ENCODE peak calls at places on chromosomes 3 and 15, in four cellular contexts. Z is HCT116, E is HepG2, S is K562. D is an unnamed sample. For H3K9me3, the result is how much of the 10 kb centered on the place peaks cover.

GRCh38 chr3:68997887-68998286 is 15.6 kb downstream of the EOGT start:
- DNase-seq in Z (no peak), E (no peak), S (no peak), D (no peak)

GRCh38 chr3:94004301-94004910 is 24.0 kb downstream of the STX19 start:
- DNase-seq in Z (peak), E (peak), S (peak), D (peak)

GRCh38 chr3:185087419-185087818 is 65.4 kb downstream of the C3orf70 start:
- DNase-seq in Z (no peak), E (no peak), S (no peak), D (no peak)

GRCh38 chr3:141486416-141486734 is 452 bp upstream of the RASA2 start:
- DNase-seq in Z (no peak), E (peak), S (no peak), D (no peak)

GRCh38 chr3:105166893-105167292 is 199.8 kb upstream of the ALCAM start:
- DNase-seq in Z (no peak), E (no peak), S (no peak), D (no peak)

GRCh38 chr15:89139613-89140499 is 51.6 kb downstream of the ABHD2 start:
- DNase-seq in Z (no peak), E (peak), S (no peak), D (no peak)

GRCh38 chr3:120908030-120908802 is at the start of gene STXBP5L:
- DNase-seq in Z (peak), E (peak), S (peak), D (no peak)

GRCh38 chr3:141797819-141798405 is 34.7 kb downstream of the GRK7 start:
- DNase-seq in Z (no peak), E (no peak), S (no peak), D (no peak)

GRCh38 chr3:134536760-134537159 is 50.9 kb downstream of the CEP63 start:
- DNase-seq in Z (no peak), E (no peak), S (no peak), D (no peak)

GRCh38 chr3:62246094-62246493 is 127.3 kb downstream of the FEZF2 start:
- DNase-seq in Z (no peak), E (no peak), S (no peak), D (no peak)

GRCh38 chr3:1892459-1892858 is 206.2 kb upstream of the CNTN4 start:
- DNase-seq in Z (no peak), E (no peak), S (no peak), D (no peak)

GRCh38 chr3:126051741-126052140 is 32.2 kb downstream of the SLC41A3 start:
- DNase-seq in Z (no peak), E (no peak), S (no peak), D (no peak)

GRCh38 chr15:84598993-84599392 is 1.8 kb upstream of the ZSCAN2 start:
- DNase-seq in Z (peak), E (peak), S (peak), D (no peak)

GRCh38 chr15:95715919-95716318 is 614.6 kb upstream of the NR2F2 start:
- DNase-seq in Z (no peak), E (no peak), S (peak), D (no peak)

GRCh38 chr3:32026583-32026982 is 45.0 kb downstream of the ZNF860 start:
- DNase-seq in Z (no peak), E (no peak), S (no peak), D (no peak)

GRCh38 chr15:29039466-29040366 is 153.9 kb downstream of the APBA2 start:
- DNase-seq in Z (no peak), E (no peak), S (no peak), D (no peak)

GRCh38 chr3:39127296-39127906 is 19.9 kb downstream of the TTC21A start:
- DNase-seq in Z (no peak), E (no peak), S (no peak), D (no peak)

GRCh38 chr3:49133226-49133951 is 539 bp upstream of the LAMB2 start:
- DNase-seq in Z (peak), E (peak), S (peak), D (no peak)

GRCh38 chr15:98719169-98719515 is 70.8 kb downstream of the IGF1R start:
- DNase-seq in Z (no peak), E (no peak), S (no peak), D (no peak)

GRCh38 chr3:187293514-187293870 is 2.0 kb upstream of the MASP1 start:
- DNase-seq in Z (no peak), E (no peak), S (no peak), D (no peak)

GRCh38 chr3:184129012-184129411 is 6.1 kb upstream of the EIF2B5 start:
- DNase-seq in Z (peak), E (peak), S (peak), D (no peak)

GRCh38 chr3:20056727-20057611 is 16.7 kb downstream of the KAT2B start:
- DNase-seq in Z (no peak), E (no peak), S (no peak), D (peak)

GRCh38 chr15:73691398-73691797 is 7.2 kb downstream of the CD276 start:
- DNase-seq in Z (no peak), E (no peak), S (peak), D (no peak)

GRCh38 chr15:68289621-68290352 is 12.2 kb downstream of the FEM1B start:
- DNase-seq in Z (no peak), E (no peak), S (no peak), D (no peak)

GRCh38 chr3:194497799-194498575 is 11.2 kb upstream of the ATP13A3 start:
- DNase-seq in Z (no peak), E (peak), S (no peak), D (no peak)

GRCh38 chr15:78216276-78217229 is 17.8 kb downstream of the ACSBG1 start:
- DNase-seq in Z (no peak), E (no peak), S (no peak), D (no peak)

GRCh38 chr15:51879555-51879954 is 50.1 kb downstream of the TMOD3 start:
- DNase-seq in Z (no peak), E (no peak), S (no peak), D (no peak)

GRCh38 chr15:40539030-40539429 is 25.8 kb downstream of the CCDC32 start:
- DNase-seq in Z (no peak), E (no peak), S (no peak), D (no peak)

GRCh38 chr3:186339180-186339912 is 22.7 kb downstream of the DGKG start:
- DNase-seq in Z (no peak), E (no peak), S (no peak), D (no peak)

GRCh38 chr3:88219138-88219792 is 69.5 kb downstream of the C3orf38 start:
- DNase-seq in Z (no peak), E (peak), S (peak), D (no peak)

GRCh38 chr15:43193710-43194109 is 8.5 kb downstream of the CCNDBP1 start:
- DNase-seq in Z (no peak), E (no peak), S (no peak), D (no peak)

GRCh38 chr3:168116279-168116678 is 20.6 kb upstream of the GOLIM4 start:
- DNase-seq in Z (no peak), E (no peak), S (peak), D (no peak)

GRCh38 chr15:65184305-65184943 is 718 bp downstream of the CLPX start:
- DNase-seq in Z (no peak), E (peak), S (peak), D (no peak)

GRCh38 chr15:80507131-80507530 is 102.9 kb downstream of the ARNT2 start:
- DNase-seq in Z (no peak), E (no peak), S (no peak), D (no peak)

DNA sequence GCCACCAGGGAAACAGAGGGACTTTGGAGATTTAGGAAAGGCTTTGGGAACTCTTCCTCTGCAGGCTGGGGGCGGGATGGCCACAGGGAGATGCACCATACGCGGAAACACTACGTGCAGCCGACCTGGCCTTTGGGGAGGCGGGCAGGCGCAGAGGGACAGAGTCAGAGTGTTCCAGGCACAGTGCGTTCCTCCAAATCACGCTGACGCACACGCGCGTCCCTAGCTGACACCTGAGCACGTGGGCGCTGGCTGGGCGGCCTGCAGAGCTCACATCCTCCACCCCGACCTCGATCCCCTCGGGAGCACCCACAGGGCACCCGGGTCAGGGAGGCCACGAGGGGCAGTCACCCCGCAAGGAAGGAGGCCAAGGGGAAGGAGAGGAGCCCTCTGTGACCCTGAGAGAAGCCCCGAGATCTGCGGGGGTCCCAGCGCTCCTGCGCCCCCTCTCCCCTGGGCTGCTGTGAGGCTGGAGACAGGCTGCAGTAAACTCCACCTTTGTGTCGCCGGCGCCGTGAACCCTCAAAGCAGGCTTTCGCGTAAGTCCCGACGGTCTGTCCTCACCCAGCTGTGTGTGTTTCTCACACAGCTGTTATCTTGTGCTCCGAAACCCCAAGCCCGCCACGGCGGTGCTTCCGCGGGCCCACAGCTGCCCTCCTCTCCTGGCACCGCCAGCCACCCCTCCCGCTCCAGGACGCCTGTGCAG is 196.3 kb downstream of the OCA2 start:
- DNase-seq in Z (no peak), E (no peak), S (no peak), D (no peak)
- H3K9me3 ChIP-seq in Z (under half), E (under half), S (under half), D (under half)

GRCh38 chr3:43320288-43320687 is 33.9 kb downstream of the SNRK start:
- DNase-seq in Z (no peak), E (no peak), S (no peak), D (no peak)

GRCh38 chr3:43316783-43317460 is 30.6 kb downstream of the SNRK start:
- DNase-seq in Z (no peak), E (peak), S (no peak), D (no peak)

GRCh38 chr3:43319794-43320193 is 33.5 kb downstream of the SNRK start:
- DNase-seq in Z (no peak), E (no peak), S (no peak), D (no peak)

GRCh38 chr3:43319364-43319763 is 33.0 kb downstream of the SNRK start:
- DNase-seq in Z (no peak), E (no peak), S (no peak), D (no peak)

DNA sequence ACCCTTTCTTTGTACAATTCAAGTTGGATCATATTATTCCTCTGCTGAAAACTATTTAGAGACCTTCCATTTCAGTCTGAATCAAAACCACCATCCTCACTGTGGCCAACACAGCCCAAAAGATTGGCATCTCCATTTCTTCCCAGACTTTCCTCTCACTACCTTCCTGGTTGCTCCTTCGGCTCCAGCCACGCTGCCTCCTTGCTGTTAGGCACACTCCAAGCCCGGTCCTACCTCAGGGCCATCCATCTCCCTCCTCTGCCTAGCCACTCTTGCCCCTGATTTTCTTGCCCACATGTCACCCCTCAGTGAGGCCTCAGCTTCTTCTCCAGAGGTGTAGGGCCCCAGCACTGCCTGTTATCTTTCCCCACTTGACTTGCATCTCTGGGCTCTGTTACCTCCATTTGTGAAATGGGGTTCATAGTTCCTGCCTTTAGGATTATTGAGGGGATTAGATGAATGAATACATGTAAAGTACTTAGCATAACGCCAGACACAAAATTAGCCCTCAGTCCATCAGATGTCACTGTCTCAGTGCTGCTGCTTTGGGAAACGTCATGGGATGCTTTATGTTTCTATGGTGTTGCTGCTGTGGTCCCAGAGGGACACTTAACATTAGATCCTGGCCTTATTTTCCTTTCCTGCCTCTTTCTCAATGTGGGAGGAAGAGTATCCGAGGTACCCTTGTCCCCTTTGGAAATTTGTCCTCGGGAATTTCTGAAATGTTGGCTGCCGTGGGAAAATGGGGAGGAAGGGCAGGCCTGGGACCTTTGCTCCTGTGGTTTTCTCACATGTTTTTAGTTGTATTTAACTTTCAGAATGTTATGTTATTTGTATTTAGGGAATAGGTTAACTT is 31.3 kb downstream of the SNRK start:
- DNase-seq in Z (no peak), E (peak), S (no peak), D (no peak)
- TF ChIP-seq TCF7L2 in Z (no peak), E (no peak), S (no peak), D (no peak)

GRCh38 chr3:55459838-55460237 is 27.3 kb downstream of the WNT5A start:
- DNase-seq in Z (no peak), E (no peak), S (no peak), D (no peak)

GRCh38 chr3:55467099-55467498 is 20.0 kb downstream of the WNT5A start:
- DNase-seq in Z (no peak), E (no peak), S (no peak), D (no peak)

GRCh38 chr3:55466526-55466925 is 20.6 kb downstream of the WNT5A start:
- DNase-seq in Z (no peak), E (no peak), S (no peak), D (no peak)

GRCh38 chr3:55458398-55458797 is 28.7 kb downstream of the WNT5A start:
- DNase-seq in Z (no peak), E (no peak), S (no peak), D (no peak)

DNA sequence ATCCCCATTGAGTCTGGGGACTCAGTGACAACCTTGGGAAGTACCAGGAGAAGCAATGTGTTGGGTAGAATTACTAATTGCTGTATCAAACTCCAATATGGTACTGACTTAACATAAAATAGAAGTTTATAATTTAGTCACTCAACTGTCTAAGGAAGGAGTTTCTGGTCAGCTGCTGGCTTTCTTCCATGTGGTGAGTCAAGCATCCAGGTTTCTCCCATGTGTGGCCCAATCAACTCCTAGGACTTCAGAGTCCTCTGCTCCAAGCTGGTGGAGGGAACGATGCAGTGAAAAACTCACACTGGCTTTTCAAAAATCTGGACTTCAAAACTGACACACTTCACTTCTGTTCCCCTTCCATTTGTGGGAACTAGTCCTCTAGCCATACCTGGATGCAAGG is 25.2 kb downstream of the WNT5A start:
- DNase-seq in Z (no peak), E (no peak), S (no peak), D (no peak)
- TF ChIP-seq SIN3A in Z (no peak), E (no peak), S (no peak), D (no peak)

GRCh38 chr15:46576611-46577010 is 941.8 kb downstream of the SQOR start:
- DNase-seq in Z (no peak), E (no peak), S (no peak), D (no peak)

GRCh38 chr15:46580487-46580886 is 945.7 kb downstream of the SQOR start:
- DNase-seq in Z (no peak), E (no peak), S (no peak), D (no peak)

DNA sequence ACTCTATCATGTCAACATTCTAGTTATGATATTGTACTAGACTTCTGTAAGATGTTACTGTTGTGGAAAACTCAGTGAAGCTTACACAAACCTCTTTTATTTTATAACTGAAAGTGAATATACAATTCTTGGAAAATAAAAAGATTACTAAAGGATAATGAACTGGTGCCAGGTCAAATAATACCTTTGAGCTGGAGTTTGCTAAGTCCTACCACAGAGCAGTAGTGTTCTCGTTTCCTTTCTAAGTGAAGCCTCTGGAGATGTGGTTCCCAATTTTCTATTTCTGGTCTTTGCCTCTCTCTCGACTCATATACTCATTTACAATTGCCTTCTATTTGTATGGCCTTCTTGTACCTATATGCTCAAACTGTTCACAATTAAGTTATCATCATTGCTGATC is 942.9 kb downstream of the SQOR start:
- DNase-seq in Z (no peak), E (no peak), S (no peak), D (no peak)
- H3K9me3 ChIP-seq in Z (under half), E (half or more), S (under half), D (under half)

GRCh38 chr3:159626598-159626997 is 362.0 kb upstream of the IL12A start:
- DNase-seq in Z (no peak), E (no peak), S (no peak), D (no peak)

GRCh38 chr3:159627634-159628033 is 361.0 kb upstream of the IL12A start:
- DNase-seq in Z (no peak), E (no peak), S (no peak), D (no peak)

GRCh38 chr3:159624616-159625015 is 364.0 kb upstream of the IL12A start:
- DNase-seq in Z (no peak), E (no peak), S (no peak), D (no peak)

GRCh38 chr3:159627229-159627628 is 361.4 kb upstream of the IL12A start:
- DNase-seq in Z (no peak), E (no peak), S (no peak), D (no peak)

GRCh38 chr3:159625594-159625993 is 363.0 kb upstream of the IL12A start:
- DNase-seq in Z (no peak), E (no peak), S (no peak), D (no peak)
- TF ChIP-seq TCF7L2 in Z (no peak), E (no peak), S (no peak), D (no peak)

GRCh38 chr3:122306622-122306953 is 18.5 kb upstream of the CSTA start:
- DNase-seq in Z (no peak), E (no peak), S (no peak), D (no peak)
- TF ChIP-seq SIN3A in Z (no peak), E (no peak), S (no peak), D (no peak)

GRCh38 chr15:69929905-69930630 is 167.6 kb downstream of the TLE3 start:
- DNase-seq in Z (no peak), E (no peak), S (no peak), D (no peak)
- H3K9me3 ChIP-seq in Z (under half), E (under half), S (under half), D (under half)

DNA sequence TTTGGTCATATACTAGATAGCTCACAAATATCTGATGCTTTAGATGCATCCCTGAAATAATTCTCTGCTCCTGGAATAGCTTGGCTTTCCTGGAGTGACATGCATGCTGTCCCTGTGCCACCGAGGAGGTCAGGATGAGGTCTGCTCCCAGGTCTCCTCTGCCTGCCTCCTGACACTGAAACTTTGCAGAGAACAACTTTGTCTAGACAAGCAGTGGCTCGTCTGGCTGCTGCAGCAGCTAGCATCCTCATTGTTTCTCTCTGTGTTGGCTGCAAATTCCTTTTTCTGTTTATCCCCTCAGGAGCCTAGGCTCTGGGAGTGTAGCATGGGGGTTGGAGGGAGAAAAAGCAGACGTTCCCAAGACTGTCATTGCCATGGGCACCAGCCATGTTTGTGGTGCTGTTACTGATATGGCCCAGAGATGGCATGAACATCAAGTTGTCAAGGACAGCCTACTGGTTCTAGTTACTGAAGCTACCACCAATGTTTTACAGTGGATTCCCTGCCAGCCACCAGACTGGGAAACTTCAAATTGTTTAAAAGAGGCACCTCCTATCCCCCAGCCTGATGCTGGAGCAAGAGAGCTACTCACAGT is 208.7 kb upstream of the LRIG1 start:
- DNase-seq in Z (no peak), E (no peak), S (no peak), D (no peak)
- TF ChIP-seq TCF7L2 in Z (no peak), E (no peak), S (no peak), D (no peak)

GRCh38 chr3:58779934-58780333 is 113.4 kb upstream of the FAM3D start:
- DNase-seq in Z (no peak), E (no peak), S (no peak), D (no peak)

DNA sequence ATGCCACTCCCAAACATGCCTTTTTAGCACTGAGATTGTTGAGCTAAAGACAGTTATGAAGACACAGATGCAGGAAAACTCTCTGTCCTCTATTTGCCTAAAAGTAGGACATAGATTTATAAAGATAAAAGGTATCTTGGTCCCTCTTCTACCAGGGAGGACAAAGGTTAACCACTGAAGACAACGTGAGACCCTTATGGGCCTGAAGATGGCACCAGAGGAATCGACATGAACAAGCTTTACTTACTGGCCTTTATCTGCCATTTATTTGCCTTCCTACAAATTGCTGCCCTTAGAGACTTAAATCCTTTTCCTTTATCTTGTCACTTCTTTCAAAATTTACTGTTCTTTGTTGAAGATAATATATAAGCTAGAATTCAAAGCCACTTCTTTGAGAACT is 109.7 kb upstream of the FAM3D start:
- DNase-seq in Z (no peak), E (no peak), S (no peak), D (no peak)
- TF ChIP-seq SIN3A in Z (no peak), E (no peak), S (no peak), D (no peak)

D was measured in Panc1.